ENCODE peak calls at places on chromosome 5, in eight cellular contexts. X, Q, G, W, O, A, C and L are unnamed samples.

GRCh38 chr5:175821790-175822211 is 49.6 kb upstream of the CPLX2 start:
- DNase-seq in X (no peak), Q (no peak), G (no peak), W (no peak), O (no peak), A (no peak), C (no peak), L (peak)

GRCh38 chr5:17221843-17222614 is 4.6 kb downstream of the BASP1 start:
- DNase-seq in X (no peak), Q (no peak), G (no peak), W (peak), O (peak), A (no peak), C (no peak), L (peak)

GRCh38 chr5:149895416-149896345 is 48.9 kb downstream of the PDE6A start:
- DNase-seq in X (no peak), Q (no peak), G (no peak), W (no peak), O (no peak), A (peak), C (no peak), L (no peak)

GRCh38 chr5:170617519-170618218 is 113.8 kb downstream of the KCNIP1 start:
- DNase-seq in X (no peak), Q (no peak), G (no peak), W (no peak), O (no peak), A (no peak), C (no peak), L (no peak)

GRCh38 chr5:163453705-163454104 is 6.2 kb downstream of the NUDCD2 start:
- DNase-seq in X (no peak), Q (no peak), G (no peak), W (no peak), O (no peak), A (peak), C (no peak), L (no peak)

GRCh38 chr5:177595026-177595585 is 3.1 kb downstream of the TMED9 start:
- DNase-seq in X (no peak), Q (no peak), G (no peak), W (no peak), O (no peak), A (no peak), C (no peak), L (no peak)

GRCh38 chr5:88049737-88050136 is 218.9 kb downstream of the TMEM161B start:
- DNase-seq in X (no peak), Q (no peak), G (no peak), W (no peak), O (no peak), A (no peak), C (no peak), L (no peak)

GRCh38 chr5:91266184-91266705 is 116.9 kb downstream of the ARRDC3 start:
- DNase-seq in X (no peak), Q (no peak), G (no peak), W (peak), O (peak), A (peak), C (no peak), L (peak)

GRCh38 chr5:172706796-172707195 is 64.2 kb downstream of the DUSP1 start:
- DNase-seq in X (no peak), Q (no peak), G (no peak), W (no peak), O (no peak), A (no peak), C (no peak), L (no peak)

GRCh38 chr5:119435436-119436132 is 16.7 kb upstream of the HSD17B4 start:
- DNase-seq in X (peak), Q (peak), G (peak), W (peak), O (peak), A (peak), C (peak), L (peak)

GRCh38 chr5:66174338-66174737 is 30.2 kb downstream of the SREK1 start:
- DNase-seq in X (no peak), Q (peak), G (no peak), W (peak), O (no peak), A (peak), C (no peak), L (peak)

GRCh38 chr5:138975098-138975847 is 100.1 kb upstream of the LRRTM2 start:
- DNase-seq in X (peak), Q (peak), G (no peak), W (peak), O (no peak), A (peak), C (no peak), L (no peak)

GRCh38 chr5:60350794-60351193 is 349.2 kb downstream of the DEPDC1B start:
- DNase-seq in X (no peak), Q (no peak), G (no peak), W (no peak), O (no peak), A (no peak), C (no peak), L (no peak)

GRCh38 chr5:111486055-111486454 is 26.3 kb downstream of the STARD4 start:
- DNase-seq in X (no peak), Q (no peak), G (no peak), W (no peak), O (no peak), A (peak), C (no peak), L (no peak)

GRCh38 chr5:9799601-9800000 is 169.4 kb upstream of the TAS2R1 start:
- DNase-seq in X (no peak), Q (no peak), G (no peak), W (no peak), O (no peak), A (peak), C (no peak), L (no peak)

GRCh38 chr5:99037668-99038067 is 108.9 kb upstream of the CHD1 start:
- DNase-seq in X (no peak), Q (no peak), G (no peak), W (no peak), O (peak), A (no peak), C (peak), L (peak)

GRCh38 chr5:121976979-121977378 is 15.2 kb downstream of the SRFBP1 start:
- DNase-seq in X (peak), Q (no peak), G (no peak), W (no peak), O (no peak), A (peak), C (no peak), L (no peak)

GRCh38 chr5:125856949-125857348 is 566.3 kb upstream of the GRAMD2B start:
- DNase-seq in X (no peak), Q (no peak), G (no peak), W (no peak), O (no peak), A (no peak), C (no peak), L (no peak)

GRCh38 chr5:40784027-40784653 is 14.0 kb downstream of the PRKAA1 start:
- DNase-seq in X (no peak), Q (no peak), G (no peak), W (peak), O (no peak), A (no peak), C (no peak), L (no peak)

GRCh38 chr5:17163185-17163584 is 54.2 kb upstream of the BASP1 start:
- DNase-seq in X (no peak), Q (no peak), G (no peak), W (no peak), O (no peak), A (no peak), C (no peak), L (no peak)

GRCh38 chr5:102222772-102223171 is 73.3 kb downstream of the SLCO4C1 start:
- DNase-seq in X (no peak), Q (no peak), G (no peak), W (peak), O (no peak), A (no peak), C (no peak), L (no peak)

GRCh38 chr5:154849791-154850201 is 607 bp downstream of the FAXDC2 start:
- DNase-seq in X (no peak), Q (no peak), G (no peak), W (peak), O (no peak), A (peak), C (no peak), L (no peak)

GRCh38 chr5:151072234-151073025 is 8.4 kb downstream of the TNIP1 start:
- DNase-seq in X (no peak), Q (no peak), G (no peak), W (peak), O (no peak), A (peak), C (no peak), L (no peak)

DNA sequence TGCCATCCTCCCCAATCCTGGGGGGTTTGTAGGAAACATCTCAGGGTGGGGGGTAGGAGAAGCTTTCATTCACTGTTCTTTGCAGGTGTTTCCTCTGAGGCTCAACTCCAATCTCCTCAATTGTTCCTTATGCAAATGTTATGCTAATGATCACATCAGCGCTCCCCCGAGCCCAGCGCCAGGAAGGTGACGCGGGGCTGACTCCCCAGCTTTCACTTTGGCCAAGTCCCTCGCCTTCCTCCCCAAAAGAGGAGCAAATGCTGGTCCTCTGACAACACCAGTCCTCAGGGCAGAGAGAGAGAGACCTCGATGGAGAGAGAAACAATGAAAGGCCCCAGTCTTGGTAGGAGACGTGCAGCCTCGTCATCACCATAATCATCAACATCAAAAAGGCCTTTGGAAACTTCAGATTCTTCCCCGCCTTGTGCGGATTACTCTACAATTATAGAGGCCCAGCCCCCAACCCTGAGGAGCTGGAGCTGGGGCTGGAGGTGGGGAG is 39.1 kb downstream of the PCDH1 start:
- DNase-seq in X (no peak), Q (no peak), G (peak), W (no peak), O (peak), A (no peak), C (no peak), L (no peak)
- H3K4me3 ChIP-seq in X (no peak), Q (no peak), G (peak), W (no peak), O (peak), A (no peak), C (no peak), L (no peak)

DNA sequence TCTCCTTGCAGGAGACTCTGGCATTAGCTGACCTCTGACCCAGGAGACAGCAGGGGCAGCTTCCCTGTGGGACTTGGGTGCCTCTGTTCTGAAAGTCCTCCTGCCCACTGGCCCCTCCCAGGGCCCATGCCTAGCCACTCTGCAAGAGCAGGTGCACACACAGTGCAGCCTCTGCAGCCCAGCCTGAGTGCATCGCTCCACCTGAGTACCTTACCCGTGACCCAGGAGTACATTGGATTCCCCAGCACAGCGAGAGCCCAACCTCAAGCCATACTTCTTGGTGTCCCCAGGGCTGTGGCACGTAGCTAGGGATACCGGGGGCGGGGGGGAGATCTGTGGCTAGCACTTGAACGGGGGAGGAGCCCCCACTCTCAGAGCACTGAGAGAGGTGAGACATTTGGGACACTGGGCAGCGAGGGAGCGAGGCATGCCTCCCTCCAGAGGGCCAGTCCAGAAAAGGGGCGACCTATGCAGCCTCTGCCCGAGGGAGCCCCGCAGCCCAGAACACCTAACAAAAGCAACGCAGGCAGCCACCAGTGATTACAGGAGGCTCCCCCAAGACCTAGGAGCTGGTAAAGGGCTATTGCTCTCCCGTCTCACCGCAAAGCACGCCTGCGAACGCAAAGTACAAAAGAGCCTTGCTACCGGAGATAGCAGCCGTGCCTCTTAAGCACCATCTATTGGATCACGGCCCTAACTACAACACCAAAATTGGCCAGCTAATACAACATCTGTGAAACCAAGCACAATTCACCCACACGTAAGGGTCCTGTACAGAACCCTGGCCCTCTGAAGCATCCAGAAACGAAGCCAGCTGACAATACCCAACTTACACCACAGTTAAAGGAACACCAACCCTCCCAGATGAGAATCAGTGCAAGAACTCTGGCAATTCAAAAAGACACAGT is 826 bp upstream of the PRDM9 start:
- DNase-seq in X (no peak), Q (peak), G (peak), W (peak), O (no peak), A (peak), C (no peak), L (no peak)
- TF ChIP-seq CTCF in X (no peak), Q (no peak), G (peak), W (peak), O (no peak), A (peak), C (no peak), L (no peak)

GRCh38 chr5:181280251-181280762 is 19.4 kb upstream of the TRIM52 start:
- DNase-seq in X (no peak), Q (no peak), G (no peak), W (no peak), O (no peak), A (no peak), C (no peak), L (no peak)

GRCh38 chr5:181282874-181283273 is 21.9 kb upstream of the TRIM52 start:
- DNase-seq in X (no peak), Q (no peak), G (no peak), W (no peak), O (no peak), A (no peak), C (no peak), L (no peak)

GRCh38 chr5:181283347-181283746 is 22.4 kb upstream of the TRIM52 start:
- DNase-seq in X (no peak), Q (no peak), G (no peak), W (no peak), O (no peak), A (no peak), C (no peak), L (no peak)

GRCh38 chr5:181281984-181282316 is 21.0 kb upstream of the TRIM52 start:
- DNase-seq in X (no peak), Q (no peak), G (no peak), W (no peak), O (no peak), A (no peak), C (no peak), L (no peak)

DNA sequence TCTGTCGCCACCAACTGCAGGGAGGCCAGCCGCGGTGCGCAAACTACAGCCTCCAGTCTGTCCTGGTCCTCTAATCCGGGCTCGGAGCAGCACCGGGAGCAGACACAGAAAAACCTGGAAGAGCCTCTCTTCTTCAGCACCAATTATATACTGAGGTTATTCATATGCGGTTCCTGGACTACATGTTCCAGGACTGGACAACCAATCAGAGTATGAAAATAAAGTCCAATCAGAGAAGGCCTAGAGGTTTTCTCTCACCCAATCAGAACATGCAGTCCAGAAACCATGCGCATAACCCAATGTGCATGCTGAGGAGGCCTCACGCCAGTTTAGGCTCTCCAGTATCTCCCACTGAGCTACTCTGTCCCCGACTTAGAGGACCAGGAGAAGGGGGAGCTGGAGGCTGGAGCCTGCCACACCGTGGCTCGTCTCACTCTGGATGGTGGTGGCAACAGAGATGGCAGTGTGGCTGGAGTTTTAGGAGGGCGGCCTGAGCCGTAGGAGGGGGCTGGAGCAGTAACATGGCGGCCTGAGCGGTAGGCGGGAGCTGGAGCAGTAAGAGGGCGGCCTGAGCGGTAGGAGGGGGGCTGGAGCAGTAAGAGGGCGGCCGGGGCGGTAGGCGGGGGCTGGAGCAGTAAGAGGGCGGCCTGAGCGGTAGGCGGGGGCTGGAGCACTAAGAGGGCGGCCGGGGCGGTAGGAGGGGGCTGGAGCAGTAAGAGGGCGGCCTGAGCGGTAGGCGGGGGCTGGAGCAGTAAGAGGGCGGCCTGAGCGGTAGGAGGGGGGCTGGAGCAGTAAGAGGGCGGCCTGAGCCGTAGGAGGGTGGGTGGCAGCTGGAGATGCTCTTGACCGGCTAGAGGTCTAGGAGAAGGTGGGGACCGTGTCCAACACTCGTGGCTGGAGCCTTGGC is 20.4 kb upstream of the TRIM52 start:
- DNase-seq in X (no peak), Q (peak), G (peak), W (peak), O (no peak), A (no peak), C (no peak), L (no peak)
- H3K4me3 ChIP-seq in X (no peak), Q (peak), G (peak), W (peak), O (no peak), A (no peak), C (no peak), L (no peak)

GRCh38 chr5:78008356-78008967 is 232.3 kb upstream of the TBCA start:
- DNase-seq in X (no peak), Q (peak), G (no peak), W (peak), O (peak), A (peak), C (no peak), L (peak)
- TF ChIP-seq CTCF in X (peak), Q (peak), G (peak), W (peak), O (peak), A (peak), C (peak), L (peak)

DNA sequence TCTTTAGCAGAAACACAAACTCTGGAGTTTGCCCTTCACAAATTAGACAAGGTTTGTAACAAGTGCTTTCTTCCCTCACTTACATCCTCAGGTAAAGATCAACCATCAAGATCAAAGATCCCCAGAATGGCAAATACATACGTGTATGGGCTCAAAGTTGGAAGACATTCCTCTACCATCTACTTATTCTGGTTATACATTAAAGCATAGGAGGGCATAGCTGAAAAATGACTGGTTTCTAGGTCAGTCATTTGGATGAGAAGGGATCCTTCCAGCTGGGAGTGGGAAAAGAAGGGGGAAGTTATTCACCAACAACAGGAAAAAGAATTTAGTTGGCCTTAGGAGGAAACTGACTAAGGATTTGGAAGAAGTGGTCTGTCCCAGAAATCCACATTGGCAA is 1.9 kb downstream of the DAB2 start:
- DNase-seq in X (no peak), Q (no peak), G (no peak), W (no peak), O (no peak), A (no peak), C (no peak), L (no peak)
- H3K4me3 ChIP-seq in X (peak), Q (no peak), G (no peak), W (no peak), O (no peak), A (peak), C (no peak), L (no peak)

DNA sequence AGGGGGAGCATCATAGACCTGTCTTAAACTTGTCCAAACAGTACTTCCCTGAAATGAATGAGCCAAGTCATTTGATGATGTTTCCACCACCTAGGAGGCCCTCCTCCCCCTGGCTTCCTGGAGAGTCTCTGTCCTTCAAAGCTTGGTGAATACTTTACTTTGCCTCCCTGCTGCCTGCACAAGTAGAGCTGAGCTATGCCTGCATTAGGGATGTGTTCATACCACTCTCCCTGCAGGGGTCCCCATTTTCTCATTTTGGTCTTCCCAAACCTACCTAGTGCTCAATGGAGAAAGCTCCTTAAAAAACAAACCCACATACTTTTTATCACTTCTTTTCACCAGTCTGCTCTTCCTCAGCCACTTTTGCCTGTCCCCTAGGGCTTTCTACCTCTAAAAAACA is 7.7 kb downstream of the CCNI2 start:
- DNase-seq in X (peak), Q (no peak), G (peak), W (no peak), O (no peak), A (peak), C (no peak), L (no peak)
- TF ChIP-seq CTCF in X (peak), Q (no peak), G (no peak), W (peak), O (no peak), A (peak), C (no peak), L (no peak)

GRCh38 chr5:128965011-128965637 is at the start of gene SLC27A6:
- DNase-seq in X (no peak), Q (peak), G (peak), W (peak), O (no peak), A (peak), C (peak), L (no peak)
- H3K4me3 ChIP-seq in X (no peak), Q (peak), G (peak), W (peak), O (no peak), A (no peak), C (no peak), L (no peak)

GRCh38 chr5:134840811-134841210 is 5.0 kb upstream of the C5orf24 start:
- DNase-seq in X (no peak), Q (no peak), G (no peak), W (no peak), O (no peak), A (no peak), C (no peak), L (no peak)
- TF ChIP-seq CTCF in X (no peak), Q (no peak), G (no peak), W (no peak), O (no peak), A (no peak), C (no peak), L (no peak)